ENCODE peak calls at places on chromosomes 6 and 20, in five cellular contexts. M is fibroblast of pulmonary artery, Z is lung, P is PC-3, X is heart left ventricle. G is an unnamed sample.

GRCh38 chr6:84466521-84466920 is 239.1 kb upstream of the CEP162 start:
- DNase-seq in M (peak; percentile 70), Z (no peak), P (peak; percentile 87), X (no peak), G (no peak)

GRCh38 chr6:116265081-116265829 is 11.4 kb upstream of the TSPYL4 start:
- DNase-seq in M (no peak), Z (no peak), P (peak; percentile 76), X (no peak), G (no peak)

GRCh38 chr6:18990313-18990978 is 603.3 kb downstream of the RNF144B start:
- DNase-seq in M (peak; percentile 47), Z (peak; percentile 79), P (peak; percentile 73), X (peak; percentile 67), G (peak; percentile 54)

GRCh38 chr6:46648869-46649488 is 3.6 kb downstream of the CYP39A1 start:
- DNase-seq in M (no peak), Z (no peak), P (peak; percentile 52), X (no peak), G (no peak)

GRCh38 chr20:2816583-2817340 is 598 bp downstream of the TMEM239 start:
- DNase-seq in M (no peak), Z (no peak), P (no peak), X (no peak), G (no peak)

GRCh38 chr20:63706852-63707557 is 771 bp downstream of the ARFRP1 start:
- DNase-seq in M (peak; percentile 47), Z (peak; percentile 33), P (peak; percentile 59), X (peak; percentile 45), G (peak; percentile 10)

GRCh38 chr20:50558483-50558925 is 48.3 kb downstream of the PTPN1 start:
- DNase-seq in M (peak; percentile 81), Z (no peak), P (peak; percentile 94), X (no peak), G (no peak)

GRCh38 chr20:23658989-23659609 is 21.3 kb upstream of the CST3 start:
- DNase-seq in M (no peak), Z (no peak), P (no peak), X (no peak), G (no peak)

GRCh38 chr20:10322073-10323012 is 103.7 kb downstream of the SNAP25 start:
- DNase-seq in M (no peak), Z (no peak), P (peak; percentile 32), X (no peak), G (no peak)

GRCh38 chr20:44776977-44777376 is 31.3 kb downstream of the KCNK15 start:
- DNase-seq in M (peak; percentile 39), Z (no peak), P (peak; percentile 51), X (no peak), G (no peak)

GRCh38 chr20:44580581-44581268 is 1.7 kb upstream of the PKIG start:
- DNase-seq in M (no peak), Z (no peak), P (peak; percentile 66), X (no peak), G (no peak)

GRCh38 chr6:116011520-116011919 is 49.2 kb downstream of the FRK start:
- DNase-seq in M (no peak), Z (no peak), P (peak; percentile 80), X (no peak), G (no peak)

GRCh38 chr6:44072959-44073611 is 54.2 kb downstream of the MRPL14 start:
- DNase-seq in M (peak; percentile 84), Z (peak; percentile 71), P (peak; percentile 84), X (peak; percentile 84), G (peak; percentile 76)

GRCh38 chr20:58498445-58499068 is 16.6 kb downstream of the APCDD1L start:
- DNase-seq in M (no peak), Z (no peak), P (no peak), X (no peak), G (no peak)

GRCh38 chr20:25224941-25225340 is 22.9 kb upstream of the PYGB start:
- DNase-seq in M (no peak), Z (no peak), P (no peak), X (no peak), G (no peak)

GRCh38 chr20:63859166-63859699 is 2.1 kb upstream of the ABHD16B start:
- DNase-seq in M (no peak), Z (no peak), P (no peak), X (no peak), G (no peak)

DNA sequence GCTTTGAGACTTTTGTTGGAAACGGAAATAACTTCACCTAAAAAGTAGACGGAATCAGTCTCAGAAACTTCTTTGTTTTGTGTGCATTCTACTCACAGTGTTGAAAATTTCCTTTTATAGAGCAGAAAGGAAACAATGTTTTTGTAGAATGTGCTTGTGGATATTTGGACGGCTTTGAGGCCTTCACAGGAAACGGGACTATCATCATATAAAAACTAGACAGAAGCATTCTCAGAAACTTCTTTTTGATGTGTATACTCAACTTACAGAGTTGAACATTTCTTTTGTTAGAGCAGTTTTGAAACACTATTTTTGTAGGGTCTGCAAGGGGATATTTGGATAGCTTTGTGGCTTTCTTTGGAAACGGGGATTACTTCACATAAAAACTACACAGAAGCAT is 627.5 kb upstream of the ZNF337 start:
- DNase-seq in M (no peak), Z (no peak), P (no peak), X (no peak), G (no peak)
- H3K4me3 ChIP-seq in M (no peak overlapping the region), Z (no peak overlapping the region), P (no peak overlapping the region), X (no peak overlapping the region), G (no peak overlapping the region)

DNA sequence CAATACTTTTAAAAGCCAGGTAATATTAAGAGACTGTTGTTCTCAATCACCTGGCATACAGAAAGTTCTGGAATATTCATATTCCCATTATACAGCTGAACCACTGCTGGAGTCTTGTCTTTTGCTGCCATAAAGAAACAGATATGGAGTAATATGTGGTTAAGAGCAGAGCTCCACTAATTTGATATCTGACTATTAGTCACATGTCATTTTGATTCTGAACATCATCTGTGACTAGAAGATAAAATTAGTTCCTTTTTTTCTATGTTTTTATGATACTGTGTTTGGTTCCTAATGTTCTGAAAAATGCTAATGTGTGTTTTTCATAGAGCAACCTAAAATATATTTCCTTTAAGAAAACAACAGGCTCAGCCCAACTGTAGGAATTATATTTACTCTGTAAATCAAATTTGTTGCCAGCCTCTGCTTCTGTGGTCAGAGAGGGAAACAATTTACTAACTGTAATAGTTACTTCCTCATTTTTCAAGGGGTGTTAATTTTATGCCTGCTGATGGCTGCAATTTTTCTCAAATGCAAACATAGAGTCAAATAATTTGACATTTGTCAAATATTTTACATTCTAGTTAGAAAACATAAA is 33.3 kb upstream of the TXLNB start:
- DNase-seq in M (no peak), Z (no peak), P (no peak), X (no peak), G (no peak)
- H3K4me3 ChIP-seq in M (no peak overlapping the region), Z (no peak overlapping the region), P (no peak overlapping the region), X (no peak overlapping the region), G (no peak overlapping the region)

GRCh38 chr20:35601990-35602389 is 13.6 kb upstream of the SPAG4 start:
- DNase-seq in M (no peak), Z (no peak), P (no peak), X (no peak), G (no peak)
- H3K4me3 ChIP-seq in M (peak overlapping the region; percentile 48), Z (no peak overlapping the region), P (no peak overlapping the region), X (peak overlapping the region; percentile 53), G (peak overlapping the region; percentile 42)

GRCh38 chr6:142846459-142846831 is 98.5 kb downstream of the HIVEP2 start:
- DNase-seq in M (peak; percentile 73), Z (no peak), P (peak; percentile 32), X (no peak), G (no peak)
- H3K4me3 ChIP-seq in M (peak overlapping the region; percentile 28), Z (no peak overlapping the region), P (peak overlapping the region; percentile 64), X (no peak overlapping the region), G (peak overlapping the region; percentile 27)

GRCh38 chr6:105884426-105884825 is 201.7 kb upstream of the PRDM1 start:
- DNase-seq in M (no peak), Z (no peak), P (no peak), X (no peak), G (no peak)
- H3K4me3 ChIP-seq in M (no peak overlapping the region), Z (no peak overlapping the region), P (no peak overlapping the region), X (no peak overlapping the region), G (no peak overlapping the region)

GRCh38 chr6:788058-788457 is 95.1 kb upstream of the EXOC2 start:
- DNase-seq in M (no peak), Z (no peak), P (no peak), X (no peak), G (no peak)
- H3K4me3 ChIP-seq in M (no peak overlapping the region), Z (no peak overlapping the region), P (no peak overlapping the region), X (no peak overlapping the region), G (no peak overlapping the region)

G was measured in prostate gland.